ENCODE peak calls at places on chromosomes 12 and 14, in five cellular contexts. One of them, this sample, is unnamed.

GRCh38 chr14:40010961-40011360 is 578.7 kb upstream of the FBXO33 start:
- DNase-seq in thoracic aorta: no peak
- DNase-seq in kidney: no peak
- DNase-seq in kidney epithelial cell: no peak
- DNase-seq in thyroid gland: no peak
- DNase-seq in this sample: no peak

GRCh38 chr12:16307843-16308475 is 30.5 kb upstream of the SLC15A5 start:
- DNase-seq in kidney: no peak
- DNase-seq in kidney epithelial cell: no peak
- DNase-seq in thyroid gland: no peak
- DNase-seq in thoracic aorta: no peak
- DNase-seq in this sample: no peak

GRCh38 chr14:61569308-61569707 is 126.0 kb upstream of the HIF1A start:
- DNase-seq in thoracic aorta: no peak
- DNase-seq in kidney epithelial cell: no peak
- DNase-seq in thyroid gland: no peak
- DNase-seq in kidney: no peak
- DNase-seq in this sample: no peak

GRCh38 chr14:68210729-68211299 is 391.2 kb downstream of the RAD51B start:
- DNase-seq in kidney: no peak
- DNase-seq in kidney epithelial cell: peak; percentile 99
- DNase-seq in thyroid gland: no peak
- DNase-seq in thoracic aorta: no peak
- DNase-seq in this sample: peak; percentile 82

GRCh38 chr12:6959376-6960290 is 8.5 kb downstream of the PTPN6 start:
- DNase-seq in kidney: no peak
- DNase-seq in kidney epithelial cell: no peak
- DNase-seq in thoracic aorta: no peak
- DNase-seq in thyroid gland: no peak
- DNase-seq in this sample: no peak

GRCh38 chr14:29028973-29029582 is 262.5 kb downstream of the FOXG1 start:
- DNase-seq in thoracic aorta: no peak
- DNase-seq in kidney epithelial cell: no peak
- DNase-seq in kidney: no peak
- DNase-seq in thyroid gland: no peak
- DNase-seq in this sample: no peak

GRCh38 chr14:24595046-24595808 is 14.3 kb downstream of the GZMH start:
- DNase-seq in thoracic aorta: no peak
- DNase-seq in kidney epithelial cell: no peak
- DNase-seq in thyroid gland: no peak
- DNase-seq in kidney: no peak
- DNase-seq in this sample: no peak

GRCh38 chr12:75977952-75978671 is 53.5 kb downstream of the PHLDA1 start:
- DNase-seq in thyroid gland: peak; percentile 20
- DNase-seq in thoracic aorta: peak; percentile 54
- DNase-seq in kidney epithelial cell: peak; percentile 99
- DNase-seq in kidney: peak; percentile 66
- DNase-seq in this sample: peak; percentile 99

GRCh38 chr14:30610719-30611388 is 11.3 kb upstream of the SCFD1 start:
- DNase-seq in kidney epithelial cell: no peak
- DNase-seq in thyroid gland: peak; percentile 50
- DNase-seq in kidney: no peak
- DNase-seq in thoracic aorta: no peak
- DNase-seq in this sample: no peak

GRCh38 chr14:72318648-72319047 is 386.4 kb downstream of the RGS6 start:
- DNase-seq in thyroid gland: no peak
- DNase-seq in kidney epithelial cell: no peak
- DNase-seq in kidney: no peak
- DNase-seq in thoracic aorta: no peak
- DNase-seq in this sample: no peak

GRCh38 chr12:56629459-56630179 is 507 bp downstream of the BAZ2A start:
- DNase-seq in thyroid gland: no peak
- DNase-seq in thoracic aorta: no peak
- DNase-seq in kidney epithelial cell: no peak
- DNase-seq in kidney: no peak
- DNase-seq in this sample: no peak

GRCh38 chr12:42946776-42947435 is 357.4 kb upstream of the PRICKLE1 start:
- DNase-seq in kidney: no peak
- DNase-seq in thyroid gland: no peak
- DNase-seq in kidney epithelial cell: no peak
- DNase-seq in thoracic aorta: no peak
- DNase-seq in this sample: no peak

GRCh38 chr14:75711134-75711795 is 50.2 kb downstream of the TTLL5 start:
- DNase-seq in kidney: no peak
- DNase-seq in thyroid gland: peak; percentile 51
- DNase-seq in thoracic aorta: no peak
- DNase-seq in kidney epithelial cell: no peak
- DNase-seq in this sample: peak; percentile 24

GRCh38 chr12:91249059-91250055 is 66.7 kb upstream of the DCN start:
- DNase-seq in kidney epithelial cell: no peak
- DNase-seq in kidney: no peak
- DNase-seq in thoracic aorta: no peak
- DNase-seq in thyroid gland: no peak
- DNase-seq in this sample: no peak

GRCh38 chr12:727321-727720 is 25.1 kb upstream of the WNK1 start:
- DNase-seq in kidney epithelial cell: no peak
- DNase-seq in thyroid gland: no peak
- DNase-seq in thoracic aorta: no peak
- DNase-seq in kidney: no peak
- DNase-seq in this sample: no peak

DNA sequence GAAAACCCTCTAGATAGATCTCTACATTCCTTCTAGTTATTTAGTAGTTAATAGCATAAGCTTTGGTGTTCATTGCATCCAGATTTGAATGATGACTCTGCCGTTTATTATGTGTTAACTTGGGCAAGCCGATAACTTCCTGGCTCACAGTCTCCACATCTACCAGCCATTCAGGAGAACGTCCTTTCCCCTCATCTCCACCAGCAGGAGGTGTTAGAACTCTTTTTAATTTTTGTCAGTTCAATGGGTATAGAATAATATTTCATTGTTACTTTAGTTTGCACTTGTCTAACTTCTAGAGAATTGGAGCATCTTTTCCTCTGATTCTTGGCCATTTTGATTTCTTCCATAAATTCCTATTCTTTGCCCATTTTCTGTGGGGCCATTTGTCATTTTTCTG is 30.0 kb upstream of the WSCD2 start:
- DNase-seq in kidney epithelial cell: no peak
- DNase-seq in kidney: no peak
- DNase-seq in thoracic aorta: no peak
- DNase-seq in thyroid gland: no peak
- DNase-seq in this sample: no peak
- TF ChIP-seq CTCF in kidney epithelial cell: no peak
- TF ChIP-seq CTCF in kidney: no peak
- TF ChIP-seq CTCF in thoracic aorta: peak; percentile 46
- TF ChIP-seq CTCF in thyroid gland: peak; percentile 61
- TF ChIP-seq CTCF in this sample: no peak

GRCh38 chr12:2190085-2190484 is 137.3 kb downstream of the CACNA1C start:
- DNase-seq in kidney: no peak
- DNase-seq in thoracic aorta: no peak
- DNase-seq in thyroid gland: no peak
- DNase-seq in kidney epithelial cell: no peak
- DNase-seq in this sample: no peak
- H3K4me3 ChIP-seq in kidney: no peak overlapping the region
- H3K4me3 ChIP-seq in thoracic aorta: no peak overlapping the region
- H3K4me3 ChIP-seq in thyroid gland: no peak overlapping the region
- H3K4me3 ChIP-seq in kidney epithelial cell: no peak overlapping the region
- H3K4me3 ChIP-seq in this sample: no peak overlapping the region

GRCh38 chr12:41174602-41175001 is 13.5 kb upstream of the PDZRN4 start:
- DNase-seq in thoracic aorta: no peak
- DNase-seq in kidney epithelial cell: no peak
- DNase-seq in kidney: no peak
- DNase-seq in thyroid gland: no peak
- DNase-seq in this sample: no peak
- TF ChIP-seq CTCF in thoracic aorta: no peak
- TF ChIP-seq CTCF in kidney epithelial cell: no peak
- TF ChIP-seq CTCF in kidney: no peak
- TF ChIP-seq CTCF in thyroid gland: no peak
- TF ChIP-seq CTCF in this sample: no peak

GRCh38 chr12:55074771-55075170 is 51.4 kb upstream of the OR9K2 start:
- DNase-seq in kidney epithelial cell: no peak
- DNase-seq in thoracic aorta: no peak
- DNase-seq in kidney: no peak
- DNase-seq in thyroid gland: no peak
- DNase-seq in this sample: no peak
- H3K4me3 ChIP-seq in kidney epithelial cell: no peak overlapping the region
- H3K4me3 ChIP-seq in thoracic aorta: no peak overlapping the region
- H3K4me3 ChIP-seq in kidney: no peak overlapping the region
- H3K4me3 ChIP-seq in thyroid gland: no peak overlapping the region
- H3K4me3 ChIP-seq in this sample: no peak overlapping the region

DNA sequence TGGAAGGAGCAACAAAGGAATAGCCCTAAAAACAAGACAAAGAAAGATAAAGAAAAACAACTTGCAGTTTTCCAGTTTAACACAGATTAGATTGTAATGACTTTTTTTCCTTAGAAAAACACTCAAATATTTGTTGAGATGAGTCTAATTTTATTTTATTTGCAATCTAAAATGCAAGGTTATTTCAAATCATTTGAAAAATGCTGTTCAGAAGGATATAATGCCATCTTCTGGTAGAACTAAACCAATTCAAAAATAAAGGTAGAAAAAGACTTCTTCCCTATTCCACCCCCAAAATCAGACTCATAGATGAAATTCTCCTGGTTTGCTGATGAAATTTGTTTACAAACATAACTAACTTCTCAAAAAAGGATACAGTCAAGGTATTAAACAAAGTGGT is 84.5 kb upstream of the TTC7B start:
- DNase-seq in kidney: no peak
- DNase-seq in kidney epithelial cell: no peak
- DNase-seq in thoracic aorta: no peak
- DNase-seq in thyroid gland: no peak
- DNase-seq in this sample: no peak
- TF ChIP-seq CTCF in kidney: no peak
- TF ChIP-seq CTCF in kidney epithelial cell: peak; percentile 4
- TF ChIP-seq CTCF in thoracic aorta: no peak
- TF ChIP-seq CTCF in thyroid gland: no peak
- TF ChIP-seq CTCF in this sample: no peak